ENCODE peak calls at places on chromosome 20, in ten cellular contexts. L is Calu3; O is CD4-positive, alpha-beta T cell; T is endothelial cell; A is HFFc6; V is body of pancreas; I is RWPE1; H is WTC11; J is right lobe of liver; D is epithelial cell of esophagus. C is an unnamed sample.

GRCh38 chr20:1663917-1664316 is 6.3 kb upstream of the SIRPG start:
- DNase-seq in O (no peak), V (no peak), L (no peak), D (peak), J (no peak), T (no peak), A (no peak), I (peak), H (no peak), C (no peak)

GRCh38 chr20:54643761-54644160 is 168.4 kb downstream of the DOK5 start:
- DNase-seq in A (peak), V (no peak), O (no peak), D (peak), T (no peak), I (peak), H (no peak), J (no peak), L (no peak), C (no peak)

GRCh38 chr20:8933391-8933807 is 135.5 kb upstream of the PLCB4 start:
- DNase-seq in L (no peak), V (no peak), I (no peak), T (no peak), H (no peak), J (no peak), A (no peak), O (no peak), D (no peak), C (no peak)

GRCh38 chr20:1369970-1370369 is 22.9 kb downstream of the FKBP1A start:
- DNase-seq in V (no peak), T (no peak), D (no peak), A (no peak), J (no peak), O (no peak), H (no peak), I (no peak), L (no peak), C (no peak)

GRCh38 chr20:11207749-11208502 is 534.1 kb upstream of the JAG1 start:
- DNase-seq in I (peak), A (peak), V (peak), H (no peak), O (no peak), D (peak), J (no peak), T (no peak), L (peak), C (no peak)

GRCh38 chr20:33309631-33310030 is 26.6 kb downstream of the BPIFB1 start:
- DNase-seq in D (peak), H (no peak), V (no peak), J (no peak), O (no peak), I (no peak), A (no peak), T (no peak), L (no peak), C (no peak)

GRCh38 chr20:57743450-57744095 is 33.8 kb upstream of the PMEPA1 start:
- DNase-seq in V (no peak), L (no peak), D (no peak), I (no peak), J (no peak), A (no peak), H (no peak), O (no peak), T (no peak), C (peak)

GRCh38 chr20:50471231-50471630 is 39.0 kb upstream of the PTPN1 start:
- DNase-seq in T (no peak), L (peak), I (no peak), V (no peak), O (no peak), J (peak), D (no peak), A (no peak), H (no peak), C (peak)

GRCh38 chr20:49630396-49630951 is 62.5 kb upstream of the PTGIS start:
- DNase-seq in A (no peak), I (no peak), L (no peak), T (no peak), D (no peak), J (no peak), H (no peak), V (no peak), O (no peak), C (no peak)

GRCh38 chr20:17024513-17025105 is 202.2 kb upstream of the PCSK2 start:
- DNase-seq in A (no peak), V (no peak), D (no peak), I (no peak), O (no peak), H (peak), T (no peak), L (no peak), J (no peak), C (no peak)

GRCh38 chr20:13211956-13212618 is 9.0 kb upstream of the ISM1 start:
- DNase-seq in V (no peak), I (no peak), J (no peak), D (no peak), O (no peak), T (no peak), H (no peak), A (no peak), L (no peak), C (no peak)

GRCh38 chr20:46022411-46023147 is 6.4 kb upstream of the SLC12A5 start:
- DNase-seq in A (peak), T (peak), D (peak), V (peak), L (peak), J (peak), H (peak), I (peak), O (peak), C (no peak)

GRCh38 chr20:46455729-46456128 is 49.3 kb upstream of the ELMO2 start:
- DNase-seq in J (no peak), T (no peak), O (no peak), H (no peak), I (no peak), D (no peak), L (no peak), V (no peak), A (no peak), C (no peak)

GRCh38 chr20:10448270-10449156 is 13.4 kb downstream of the SLX4IP start:
- DNase-seq in H (no peak), L (no peak), O (no peak), J (no peak), T (no peak), V (no peak), D (no peak), I (no peak), A (peak), C (no peak)

GRCh38 chr20:31968299-31969126 is 562 bp downstream of the XKR7 start:
- DNase-seq in A (peak), V (peak), I (peak), T (peak), J (peak), L (peak), H (peak), O (peak), D (peak), C (no peak)

GRCh38 chr20:44247676-44248419 is 740 bp downstream of the GDAP1L1 start:
- DNase-seq in O (no peak), A (peak), D (peak), L (peak), I (peak), T (peak), H (peak), J (no peak), V (peak), C (no peak)

GRCh38 chr20:62900692-62901584 is 25.4 kb downstream of the DIDO1 start:
- DNase-seq in I (peak), A (no peak), H (no peak), L (peak), J (no peak), D (peak), O (no peak), V (peak), T (peak), C (peak)
- TF ChIP-seq CTCF in I (no peak), A (no peak), H (no peak), L (no peak), J (no peak), D (peak), O (no peak), V (no peak), T (no peak), C (peak)

GRCh38 chr20:20452254-20452676 is 84.4 kb downstream of the INSM1 start:
- DNase-seq in O (peak), V (peak), D (peak), A (peak), L (no peak), T (peak), H (peak), I (peak), J (no peak), C (no peak)
- TF ChIP-seq CTCF in O (no peak), V (no peak), D (no peak), A (no peak), L (no peak), T (no peak), H (no peak), I (no peak), J (no peak), C (no peak)

DNA sequence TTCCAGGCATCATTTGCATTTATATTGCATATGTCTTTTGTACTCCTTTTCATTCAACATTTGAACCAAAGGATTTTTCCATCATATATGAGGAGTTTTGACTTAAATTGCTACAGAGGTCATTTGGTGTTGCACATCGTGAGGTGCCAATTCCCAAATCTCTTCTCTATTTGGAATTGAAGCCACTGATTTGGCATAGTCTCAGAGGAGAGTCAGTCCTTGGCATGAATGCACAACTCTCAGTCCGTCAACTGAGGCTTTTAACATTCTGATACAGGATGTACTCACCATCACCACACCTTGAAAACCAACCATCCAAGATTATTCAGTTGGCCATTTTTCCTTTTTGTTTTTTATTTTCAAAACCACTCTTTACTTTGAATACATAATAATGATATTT is 31.1 kb upstream of the SYNDIG1 start:
- DNase-seq in O (no peak), V (no peak), L (no peak), H (no peak), J (no peak), I (no peak), D (no peak), T (no peak), A (no peak), C (no peak)
- TF ChIP-seq CTCF in O (no peak), V (no peak), L (no peak), H (no peak), J (no peak), I (no peak), D (no peak), T (no peak), A (no peak), C (no peak)

GRCh38 chr20:7038029-7038428 is 270.5 kb downstream of the BMP2 start:
- DNase-seq in J (no peak), A (no peak), O (no peak), T (no peak), V (no peak), D (peak), L (no peak), I (peak), H (no peak), C (no peak)
- TF ChIP-seq CTCF in J (no peak), A (no peak), O (no peak), T (no peak), V (no peak), D (no peak), L (no peak), I (no peak), H (no peak), C (no peak)

GRCh38 chr20:61253264-61253639 is 1.2 kb downstream of the CDH4 start:
- DNase-seq in T (peak), H (peak), A (peak), J (no peak), D (peak), L (no peak), V (no peak), I (peak), O (no peak), C (no peak)
- TF ChIP-seq CTCF in T (peak), H (no peak), A (peak), J (peak), D (peak), L (no peak), V (no peak), I (peak), O (no peak), C (no peak)